ENCODE peak calls at places on chromosome 4, in ten cellular contexts. P, L, J, U, E, I, Z, S, Q and Y are unnamed samples. For H3K4me1, the result is how much of the 10 kb centered on the place peaks cover.

GRCh38 chr4:8239226-8239625 is 30.3 kb upstream of the HTRA3 start:
- DNase-seq in P (no peak), L (no peak), J (no peak), U (no peak), E (no peak), I (no peak), Z (no peak), S (peak), Q (no peak), Y (no peak)

GRCh38 chr4:74453037-74453635 is 8.2 kb downstream of the AREG start:
- DNase-seq in P (no peak), L (no peak), J (no peak), U (no peak), E (no peak), I (no peak), Z (no peak), S (no peak), Q (no peak), Y (no peak)

GRCh38 chr4:945274-946102 is 13.2 kb downstream of the TMEM175 start:
- DNase-seq in P (no peak), L (no peak), J (no peak), U (no peak), E (no peak), I (peak), Z (no peak), S (peak), Q (no peak), Y (peak)

GRCh38 chr4:5137226-5137625 is 85.9 kb downstream of the STK32B start:
- DNase-seq in P (no peak), L (no peak), J (no peak), U (no peak), E (no peak), I (no peak), Z (no peak), S (no peak), Q (no peak), Y (no peak)

GRCh38 chr4:174873931-174874330 is 44.2 kb upstream of the ADAM29 start:
- DNase-seq in P (no peak), L (no peak), J (no peak), U (no peak), E (no peak), I (no peak), Z (no peak), S (no peak), Q (peak), Y (no peak)

GRCh38 chr4:176309046-176309445 is 10.7 kb upstream of the SPCS3 start:
- DNase-seq in P (no peak), L (no peak), J (no peak), U (no peak), E (no peak), I (no peak), Z (peak), S (no peak), Q (no peak), Y (no peak)

GRCh38 chr4:138473339-138473738 is 231.2 kb upstream of the SLC7A11 start:
- DNase-seq in P (no peak), L (no peak), J (no peak), U (no peak), E (no peak), I (no peak), Z (no peak), S (no peak), Q (no peak), Y (no peak)

GRCh38 chr4:4735136-4735754 is 124.2 kb upstream of the MSX1 start:
- DNase-seq in P (peak), L (no peak), J (no peak), U (no peak), E (no peak), I (no peak), Z (no peak), S (no peak), Q (no peak), Y (no peak)

GRCh38 chr4:66927937-66928336 is 617.4 kb downstream of the CENPC start:
- DNase-seq in P (no peak), L (no peak), J (peak), U (no peak), E (no peak), I (no peak), Z (no peak), S (no peak), Q (no peak), Y (no peak)

GRCh38 chr4:166763018-166763417 is 471.3 kb downstream of the SPOCK3 start:
- DNase-seq in P (no peak), L (no peak), J (no peak), U (no peak), E (no peak), I (no peak), Z (no peak), S (no peak), Q (no peak), Y (no peak)

GRCh38 chr4:122584517-122584916 is 36.3 kb downstream of the IL21 start:
- DNase-seq in P (peak), L (no peak), J (peak), U (no peak), E (no peak), I (no peak), Z (no peak), S (no peak), Q (no peak), Y (no peak)

GRCh38 chr4:126697748-126698147 is 935.0 kb upstream of the INTU start:
- DNase-seq in P (peak), L (no peak), J (peak), U (no peak), E (no peak), I (no peak), Z (no peak), S (no peak), Q (no peak), Y (no peak)

GRCh38 chr4:53515076-53515475 is 76.2 kb downstream of the LNX1 start:
- DNase-seq in P (no peak), L (no peak), J (peak), U (no peak), E (no peak), I (no peak), Z (no peak), S (no peak), Q (no peak), Y (no peak)

GRCh38 chr4:142718981-142719380 is 127.1 kb downstream of the INPP4B start:
- DNase-seq in P (no peak), L (no peak), J (no peak), U (no peak), E (no peak), I (no peak), Z (no peak), S (no peak), Q (no peak), Y (no peak)

GRCh38 chr4:114178392-114178791 is 198.9 kb upstream of the ARSJ start:
- DNase-seq in P (no peak), L (no peak), J (peak), U (no peak), E (no peak), I (no peak), Z (no peak), S (no peak), Q (no peak), Y (no peak)

GRCh38 chr4:114184901-114185300 is 205.5 kb upstream of the ARSJ start:
- DNase-seq in P (no peak), L (no peak), J (no peak), U (no peak), E (no peak), I (no peak), Z (no peak), S (no peak), Q (no peak), Y (no peak)

DNA sequence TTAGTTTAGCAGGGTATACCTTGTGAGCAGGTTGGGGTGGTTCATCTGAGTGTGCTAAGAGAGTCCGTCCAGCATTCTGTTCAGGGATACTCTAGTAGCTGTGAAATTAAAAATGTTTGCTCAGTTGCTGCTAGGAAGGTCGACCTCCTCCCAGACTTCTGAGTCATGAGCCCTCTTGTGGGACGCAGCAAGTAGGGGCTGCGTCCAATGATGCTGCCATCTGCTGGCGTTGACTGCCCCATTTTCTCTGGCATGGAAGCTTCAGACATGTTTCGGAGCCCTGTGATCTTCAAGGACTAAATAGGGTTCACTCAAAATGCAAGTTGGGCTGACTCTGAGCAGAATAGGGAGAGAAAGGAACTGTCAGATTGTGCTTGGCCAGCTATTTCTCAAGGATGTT is 201.0 kb upstream of the ARSJ start:
- DNase-seq in P (peak), L (peak), J (peak), U (peak), E (peak), I (no peak), Z (no peak), S (peak), Q (peak), Y (no peak)
- TF ChIP-seq CTCF in P (peak), L (peak), J (peak), U (peak), E (peak), I (peak), Z (peak), S (peak), Q (peak), Y (peak)

DNA sequence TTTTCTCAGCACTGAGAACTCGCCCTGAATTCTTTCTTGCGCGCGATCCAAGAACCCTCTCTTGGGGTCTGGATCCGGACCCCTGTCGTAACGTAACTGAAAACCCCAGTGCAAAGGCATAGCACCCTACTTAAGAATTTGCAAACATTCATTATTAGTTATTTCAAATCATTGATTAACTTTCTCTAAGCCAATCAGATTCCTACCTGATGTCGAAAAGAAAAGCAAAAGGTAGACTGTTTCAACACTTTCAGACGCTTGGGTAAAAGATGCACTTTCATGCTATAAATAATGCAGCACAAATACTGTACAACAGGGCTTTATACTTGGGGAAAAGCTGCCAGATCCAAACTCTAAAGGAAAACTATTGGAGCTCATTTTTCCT is 817 bp upstream of the WDR19 start:
- DNase-seq in P (no peak), L (no peak), J (no peak), U (no peak), E (no peak), I (no peak), Z (no peak), S (no peak), Q (no peak), Y (no peak)
- H3K27ac ChIP-seq in P (no peak), L (peak), J (peak), U (no peak), E (peak), I (peak), Z (peak), S (no peak), Q (peak), Y (peak)

GRCh38 chr4:81495308-81495707 is 23.6 kb upstream of the RASGEF1B start:
- DNase-seq in P (no peak), L (no peak), J (no peak), U (no peak), E (no peak), I (no peak), Z (no peak), S (no peak), Q (no peak), Y (no peak)

GRCh38 chr4:81490761-81491160 is 19.1 kb upstream of the RASGEF1B start:
- DNase-seq in P (no peak), L (no peak), J (no peak), U (no peak), E (no peak), I (no peak), Z (no peak), S (no peak), Q (no peak), Y (no peak)

GRCh38 chr4:81491943-81492342 is 20.2 kb upstream of the RASGEF1B start:
- DNase-seq in P (no peak), L (no peak), J (no peak), U (no peak), E (no peak), I (no peak), Z (no peak), S (no peak), Q (no peak), Y (no peak)

GRCh38 chr4:81493895-81494490 is 22.3 kb upstream of the RASGEF1B start:
- DNase-seq in P (no peak), L (no peak), J (no peak), U (no peak), E (no peak), I (no peak), Z (no peak), S (no peak), Q (no peak), Y (no peak)

DNA sequence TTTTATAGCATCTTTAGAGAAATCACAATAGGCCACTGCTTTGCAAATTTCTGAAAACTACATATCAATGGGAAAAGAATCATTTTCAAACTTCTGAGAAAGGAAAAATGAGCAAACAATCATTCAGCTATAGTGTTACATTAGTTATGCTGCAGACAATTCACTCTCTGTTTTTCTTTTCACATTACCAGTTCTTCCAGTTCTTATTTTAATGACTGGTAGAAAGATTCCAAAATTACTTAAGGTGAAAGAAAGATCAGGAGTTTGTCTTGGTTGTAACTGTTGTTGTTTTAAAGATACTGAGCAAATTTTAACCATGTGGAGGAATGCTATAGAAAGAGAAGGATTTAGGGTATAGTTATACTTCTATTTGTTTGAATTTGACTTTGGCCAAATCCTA is 20.9 kb upstream of the RASGEF1B start:
- DNase-seq in P (no peak), L (no peak), J (no peak), U (no peak), E (no peak), I (no peak), Z (no peak), S (no peak), Q (no peak), Y (no peak)
- H3K4me1 ChIP-seq in P (under half), L (under half), J (under half), U (under half), E (under half), I (under half), Z (under half), S (under half), Q (under half), Y (under half)

GRCh38 chr4:70315928-70316327 is 18.9 kb upstream of the CABS1 start:
- DNase-seq in P (no peak), L (no peak), J (no peak), U (no peak), E (no peak), I (no peak), Z (no peak), S (no peak), Q (peak), Y (no peak)
- TF ChIP-seq CTCF in P (no peak), L (no peak), J (no peak), U (no peak), E (no peak), I (no peak), Z (no peak), S (no peak), Q (no peak), Y (no peak)

GRCh38 chr4:153176938-153177337 is 27.3 kb upstream of the TRIM2 start:
- DNase-seq in P (no peak), L (no peak), J (no peak), U (no peak), E (no peak), I (no peak), Z (no peak), S (no peak), Q (no peak), Y (no peak)

GRCh38 chr4:153185453-153185852 is 18.8 kb upstream of the TRIM2 start:
- DNase-seq in P (no peak), L (no peak), J (no peak), U (no peak), E (no peak), I (no peak), Z (no peak), S (no peak), Q (no peak), Y (no peak)

GRCh38 chr4:153177841-153178240 is 26.4 kb upstream of the TRIM2 start:
- DNase-seq in P (no peak), L (no peak), J (no peak), U (no peak), E (no peak), I (no peak), Z (no peak), S (no peak), Q (no peak), Y (no peak)

GRCh38 chr4:153179100-153179499 is 25.1 kb upstream of the TRIM2 start:
- DNase-seq in P (no peak), L (no peak), J (no peak), U (no peak), E (no peak), I (no peak), Z (no peak), S (no peak), Q (no peak), Y (no peak)

DNA sequence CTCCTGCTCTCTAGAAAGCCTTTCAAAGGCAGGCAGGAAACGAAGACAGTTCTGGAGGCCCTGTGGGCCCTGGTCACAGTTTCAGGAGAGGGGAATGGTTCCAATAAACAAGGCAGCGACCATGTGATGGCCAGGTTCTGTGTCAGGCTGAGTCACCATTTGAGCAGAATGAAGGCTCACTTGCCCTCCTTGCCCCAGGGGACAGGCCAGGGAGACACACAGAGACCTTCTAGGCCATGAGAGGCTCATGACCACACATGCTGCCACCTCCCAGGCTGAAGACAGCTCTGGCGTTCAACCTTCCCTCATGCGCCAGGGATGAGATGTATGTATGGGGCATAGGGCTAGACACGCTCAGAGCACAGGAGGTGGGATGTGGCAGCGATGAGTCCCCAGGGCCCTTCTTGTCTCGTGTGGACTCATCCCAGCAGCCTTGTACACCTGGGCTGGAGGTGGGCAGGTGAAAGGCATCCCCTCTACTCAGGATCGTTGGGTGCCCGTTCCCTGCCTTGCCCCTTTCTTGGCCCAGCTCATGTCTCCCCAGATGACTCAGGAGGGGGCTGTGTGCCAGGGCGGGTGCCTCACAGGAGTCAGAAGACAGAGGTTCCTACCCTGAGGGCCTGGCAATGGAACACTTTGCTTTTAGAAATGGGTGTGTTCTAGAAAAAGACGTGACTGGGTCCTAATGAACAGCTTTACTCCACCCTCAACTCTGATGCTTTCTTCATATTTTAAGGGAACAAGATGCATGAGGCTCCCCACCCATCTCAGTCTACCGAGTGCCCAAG is 22.8 kb upstream of the TRIM2 start:
- DNase-seq in P (peak), L (no peak), J (no peak), U (no peak), E (no peak), I (no peak), Z (no peak), S (no peak), Q (no peak), Y (no peak)
- H3K27ac ChIP-seq in P (no peak), L (no peak), J (no peak), U (no peak), E (no peak), I (no peak), Z (no peak), S (no peak), Q (no peak), Y (no peak)

DNA sequence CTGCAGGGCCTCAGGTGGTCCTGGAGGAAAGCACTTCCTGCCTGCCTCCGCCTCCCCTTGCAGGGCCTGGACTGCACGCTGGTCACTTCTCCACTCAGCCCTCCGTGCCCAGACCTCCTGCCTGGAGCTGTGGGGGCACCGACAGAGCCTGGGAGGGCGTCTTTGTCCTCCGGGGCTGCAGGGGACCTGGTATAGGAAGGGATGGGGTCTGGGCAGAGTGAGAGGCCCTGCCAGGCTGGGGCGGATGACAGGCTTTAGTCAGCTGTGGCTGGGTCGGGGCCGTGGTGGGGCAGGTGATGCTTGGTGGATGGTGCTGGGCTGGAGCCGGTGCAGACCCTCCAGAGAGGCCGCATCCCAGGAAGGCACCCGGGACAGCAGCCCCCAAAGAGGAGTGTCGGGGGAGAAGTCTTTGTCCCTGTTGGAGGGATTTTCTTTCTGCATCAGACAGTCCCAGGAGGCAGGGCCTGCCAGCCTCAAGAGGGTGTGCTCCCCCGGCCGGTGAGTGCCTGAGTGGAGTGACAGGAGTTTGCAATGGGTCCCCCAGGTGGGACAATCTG is 1.3 kb downstream of the DOK7 start:
- DNase-seq in P (no peak), L (no peak), J (no peak), U (no peak), E (no peak), I (peak), Z (no peak), S (peak), Q (no peak), Y (no peak)
- H3K4me1 ChIP-seq in P (under half), L (under half), J (under half), U (under half), E (under half), I (under half), Z (under half), S (under half), Q (under half), Y (under half)

GRCh38 chr4:119284876-119285611 is 36.9 kb downstream of the FABP2 start:
- DNase-seq in P (peak), L (peak), J (peak), U (no peak), E (no peak), I (no peak), Z (no peak), S (no peak), Q (no peak), Y (no peak)
- TF ChIP-seq CTCF in P (no peak), L (no peak), J (no peak), U (no peak), E (no peak), I (no peak), Z (no peak), S (no peak), Q (no peak), Y (peak)

GRCh38 chr4:173524218-173525117 is 5.6 kb downstream of the HAND2 start:
- DNase-seq in P (no peak), L (no peak), J (no peak), U (no peak), E (no peak), I (no peak), Z (no peak), S (no peak), Q (no peak), Y (no peak)
- H3K27ac ChIP-seq in P (no peak), L (peak), J (no peak), U (no peak), E (no peak), I (no peak), Z (peak), S (no peak), Q (no peak), Y (peak)

GRCh38 chr4:27685947-27686346 is 825.3 kb downstream of the STIM2 start:
- DNase-seq in P (no peak), L (no peak), J (no peak), U (no peak), E (no peak), I (no peak), Z (no peak), S (no peak), Q (no peak), Y (no peak)
- H3K4me1 ChIP-seq in P (under half), L (under half), J (under half), U (under half), E (under half), I (under half), Z (under half), S (under half), Q (under half), Y (under half)